ENCODE peak calls at places on chromosomes 1 and 21, in five cellular contexts. R, D, E, Y and P are unnamed samples.

GRCh38 chr1:78236711-78237110 is 190.9 kb downstream of the GIPC2 start:
- DNase-seq in Y (no peak), D (no peak), R (peak), E (no peak), P (no peak)

GRCh38 chr1:231757759-231758158 is 131.2 kb downstream of the DISC1 start:
- DNase-seq in D (no peak), Y (no peak), E (no peak), R (no peak), P (no peak)

GRCh38 chr1:89866568-89866967 is 45.7 kb downstream of the LRRC8D start:
- DNase-seq in R (no peak), E (no peak), D (no peak), Y (no peak), P (no peak)

GRCh38 chr1:230757856-230758704 is 10.9 kb downstream of the CAPN9 start:
- DNase-seq in R (no peak), E (no peak), D (peak), Y (no peak), P (no peak)

GRCh38 chr1:24386241-24386640 is 27.3 kb downstream of the STPG1 start:
- DNase-seq in E (no peak), R (no peak), Y (no peak), D (peak), P (no peak)

GRCh38 chr1:62621907-62622306 is 24.6 kb downstream of the ANGPTL3 start:
- DNase-seq in Y (peak), R (peak), D (no peak), E (peak), P (no peak)

GRCh38 chr1:36207339-36207738 is 16.9 kb upstream of the THRAP3 start:
- DNase-seq in R (peak), E (no peak), Y (no peak), D (no peak), P (no peak)

GRCh38 chr1:156308078-156308477 is 9.0 kb upstream of the VHLL start:
- DNase-seq in E (no peak), Y (no peak), D (no peak), R (peak), P (no peak)

GRCh38 chr1:172905452-172905851 is 145.3 kb downstream of the TNFSF18 start:
- DNase-seq in Y (no peak), D (no peak), E (no peak), R (no peak), P (no peak)

GRCh38 chr21:34817821-34818662 is 149.2 kb downstream of the CLIC6 start:
- DNase-seq in Y (no peak), D (no peak), R (no peak), E (no peak), P (no peak)

GRCh38 chr1:110548381-110548780 is 29.4 kb upstream of the KCNA10 start:
- DNase-seq in E (no peak), R (peak), D (peak), Y (no peak), P (no peak)

GRCh38 chr1:15279576-15280230 is 32.7 kb downstream of the FHAD1 start:
- DNase-seq in Y (no peak), R (no peak), D (no peak), E (no peak), P (no peak)

GRCh38 chr1:38111589-38111988 is 65.0 kb upstream of the POU3F1 start:
- DNase-seq in E (no peak), D (no peak), R (no peak), Y (no peak), P (no peak)

GRCh38 chr1:53526451-53527101 is 67.4 kb downstream of the DMRTB1 start:
- DNase-seq in E (no peak), R (no peak), Y (peak), D (no peak), P (no peak)

GRCh38 chr1:228515200-228515834 is 28.1 kb downstream of the RNF187 start:
- DNase-seq in D (peak), Y (peak), E (peak), R (peak), P (no peak)

GRCh38 chr1:183632964-183633363 is 2.6 kb downstream of the ARPC5 start:
- DNase-seq in E (no peak), Y (no peak), R (no peak), D (no peak), P (no peak)

GRCh38 chr1:90393025-90393424 is 324.1 kb downstream of the BARHL2 start:
- DNase-seq in E (no peak), D (no peak), R (peak), Y (no peak), P (no peak)

GRCh38 chr1:50416150-50416527 is 7.1 kb downstream of the DMRTA2 start:
- DNase-seq in E (no peak), Y (no peak), R (no peak), D (no peak), P (no peak)

GRCh38 chr1:32724678-32725594 is 22.4 kb upstream of the SYNC start:
- DNase-seq in Y (peak), R (peak), D (no peak), E (peak), P (no peak)

GRCh38 chr1:39391741-39392679 is 99.4 kb upstream of the BMP8A start:
- DNase-seq in Y (peak), D (peak), E (no peak), R (peak), P (no peak)